ENCODE peak calls at places on chromosomes 5 and 9, in six cellular contexts. N is activated CD8-positive, alpha-beta memory T cell treated with anti-CD3 and anti-CD28 coated beads, Interleukin-2, amount 50 U/mL, for 4 hours; I is fibroblast of pulmonary artery; A is kidney epithelial cell; F is stimulated activated CD4-positive, alpha-beta T cell treated with anti-CD3 and anti-CD28 coated beads, Interleukin-4, amount 100 ng/mL, for 1 hour; L is T-helper 2 cell. E is an unnamed sample.

GRCh38 chr9:93958875-93959682 is 3.9 kb upstream of the BARX1 start:
- DNase-seq in N (no peak), I (peak; percentile 48), L (no peak), F (no peak), A (no peak), E (no peak)

GRCh38 chr9:68955281-68955680 is 58.6 kb downstream of the PRKACG start:
- DNase-seq in F (no peak), N (no peak), A (no peak), L (no peak), I (no peak), E (no peak)

GRCh38 chr5:54722846-54723433 is 205.4 kb downstream of the SNX18 start:
- DNase-seq in F (no peak), I (no peak), A (no peak), N (no peak), L (no peak), E (no peak)

GRCh38 chr5:167061695-167062094 is 1229.8 kb upstream of the WWC1 start:
- DNase-seq in A (no peak), L (no peak), F (no peak), N (no peak), I (no peak), E (no peak)

GRCh38 chr9:135961811-135962695 is 880 bp upstream of the UBAC1 start:
- DNase-seq in A (no peak), L (no peak), F (no peak), I (no peak), N (no peak), E (no peak)

GRCh38 chr9:14030350-14030823 is 283.6 kb downstream of the NFIB start:
- DNase-seq in N (no peak), F (no peak), L (no peak), I (peak; percentile 95), A (no peak), E (no peak)

GRCh38 chr5:90626493-90626892 is 67.9 kb downstream of the ADGRV1 start:
- DNase-seq in L (no peak), F (no peak), N (no peak), A (no peak), I (no peak), E (no peak)

GRCh38 chr5:132256783-132257130 is 739 bp upstream of the PDLIM4 start:
- DNase-seq in A (no peak), I (no peak), F (no peak), L (no peak), N (no peak), E (no peak)

GRCh38 chr5:69078921-69079537 is 14.8 kb upstream of the SLC30A5 start:
- DNase-seq in L (no peak), N (no peak), A (no peak), I (no peak), F (no peak), E (no peak)

GRCh38 chr5:172616730-172617129 is 24.3 kb upstream of the NEURL1B start:
- DNase-seq in A (no peak), N (no peak), L (no peak), I (peak; percentile 81), F (no peak), E (no peak)

GRCh38 chr5:179833056-179833708 is 12.5 kb downstream of the SQSTM1 start:
- DNase-seq in A (no peak), F (no peak), I (no peak), L (no peak), N (no peak), E (no peak)

GRCh38 chr9:444528-444927 is 229.9 kb downstream of the DOCK8 start:
- DNase-seq in L (no peak), N (no peak), A (no peak), F (no peak), I (no peak), E (no peak)

GRCh38 chr5:80977764-80978163 is 17.6 kb downstream of the RASGRF2 start:
- DNase-seq in F (no peak), N (no peak), L (no peak), I (no peak), A (no peak), E (no peak)

GRCh38 chr9:87479801-87480201 is 17.9 kb upstream of the DAPK1 start:
- DNase-seq in A (no peak), F (no peak), L (no peak), N (no peak), I (peak; percentile 8), E (peak; percentile 24)

GRCh38 chr5:154648706-154649105 is 106.5 kb upstream of the LARP1 start:
- DNase-seq in A (no peak), N (no peak), I (peak; percentile 31), L (no peak), F (no peak), E (no peak)

GRCh38 chr9:34289159-34289558 is 39.9 kb downstream of the KIF24 start:
- DNase-seq in A (no peak), N (no peak), L (no peak), I (no peak), F (no peak), E (no peak)

GRCh38 chr5:53366245-53366644 is 114.2 kb upstream of the FST start:
- DNase-seq in N (no peak), L (no peak), I (no peak), F (no peak), A (no peak), E (no peak)

GRCh38 chr5:143886621-143887301 is 74.8 kb downstream of the HMHB1 start:
- DNase-seq in A (no peak), L (no peak), I (peak; percentile 27), F (no peak), N (no peak), E (no peak)

GRCh38 chr9:33254211-33254610 is 10.3 kb downstream of the BAG1 start:
- DNase-seq in I (no peak), L (no peak), F (no peak), A (no peak), N (no peak), E (no peak)

GRCh38 chr9:135209852-135210251 is 122.4 kb downstream of the OLFM1 start:
- DNase-seq in N (no peak), I (no peak), A (no peak), F (no peak), L (no peak), E (no peak)

GRCh38 chr5:174693697-174694400 is 30.5 kb upstream of the MSX2 start:
- DNase-seq in I (no peak), F (no peak), A (no peak), N (no peak), L (no peak), E (no peak)

GRCh38 chr9:12722131-12722530 is 28.9 kb downstream of the TYRP1 start:
- DNase-seq in L (no peak), A (no peak), N (no peak), I (no peak), F (no peak), E (no peak)

GRCh38 chr5:34017254-34017653 is 9.4 kb upstream of the AMACR start:
- DNase-seq in F (no peak), L (no peak), A (no peak), I (no peak), N (no peak), E (no peak)

GRCh38 chr9:3879731-3880493 is 354.1 kb upstream of the RFX3 start:
- DNase-seq in A (no peak), L (no peak), F (no peak), N (no peak), I (no peak), E (no peak)

GRCh38 chr9:127231666-127232065 is 32.9 kb upstream of the GARNL3 start:
- DNase-seq in A (no peak), I (no peak), N (no peak), F (no peak), L (no peak), E (no peak)

GRCh38 chr9:114587345-114588149 is at the start of gene ATP6V1G1:
- DNase-seq in L (peak; percentile 99), F (peak; percentile 100), A (peak; percentile 97), N (peak; percentile 99), I (peak; percentile 99), E (peak; percentile 96)

GRCh38 chr5:132489051-132489770 is 1.4 kb downstream of the IRF1 start:
- DNase-seq in F (no peak), A (no peak), N (peak; percentile 26), I (no peak), L (no peak), E (peak; percentile 34)

GRCh38 chr9:86128235-86128822 is 29.0 kb upstream of the GOLM1 start:
- DNase-seq in A (no peak), L (no peak), F (no peak), I (no peak), N (no peak), E (no peak)

GRCh38 chr5:93596310-93596675 is 13.3 kb downstream of the NR2F1 start:
- DNase-seq in L (no peak), F (no peak), A (no peak), I (no peak), N (no peak), E (no peak)

GRCh38 chr5:130937046-130937445 is 228.0 kb downstream of the HINT1 start:
- DNase-seq in F (no peak), I (no peak), A (no peak), L (no peak), N (no peak), E (no peak)

GRCh38 chr9:138053321-138053868 is 175.8 kb downstream of the CACNA1B start:
- DNase-seq in N (no peak), L (no peak), A (no peak), I (no peak), F (no peak), E (peak; percentile 23)

GRCh38 chr5:164980480-164980879 is 1475.1 kb downstream of the MAT2B start:
- DNase-seq in F (no peak), A (no peak), I (no peak), N (no peak), L (no peak), E (no peak)

E was measured in dorsolateral prefrontal cortex.